ENCODE peak calls at places on chromosomes 2 and 18, in eight cellular contexts. W is CD4-positive, alpha-beta memory T cell; I is IMR-90; R is thyroid gland; Z is pancreas; U is cardiac muscle cell; H is Peyer's patch; B is ovary. K is an unnamed sample.

GRCh38 chr2:163077241-163077640 is 238.7 kb upstream of the KCNH7 start:
- DNase-seq in I (no peak), U (no peak), H (no peak), R (no peak), W (no peak), B (no peak), Z (no peak), K (no peak)

GRCh38 chr2:138512672-138513071 is 11.1 kb downstream of the SPOPL start:
- DNase-seq in B (no peak), R (no peak), W (no peak), I (peak; percentile 28), Z (no peak), U (no peak), H (no peak), K (no peak)

GRCh38 chr2:50712569-50712968 is 319.4 kb downstream of the NRXN1 start:
- DNase-seq in H (no peak), B (no peak), I (no peak), R (no peak), Z (no peak), W (no peak), U (no peak), K (no peak)

GRCh38 chr18:79940126-79940813 is 11.2 kb downstream of the SLC66A2 start:
- DNase-seq in B (peak; percentile 5), R (no peak), Z (no peak), I (no peak), H (no peak), U (no peak), W (no peak), K (no peak)

GRCh38 chr2:218075975-218076811 is 7.1 kb downstream of the RUFY4 start:
- DNase-seq in U (no peak), B (no peak), W (no peak), R (no peak), I (no peak), Z (no peak), H (no peak), K (no peak)

GRCh38 chr2:4516362-4516761 is 813.0 kb downstream of the DCDC2C start:
- DNase-seq in I (no peak), B (no peak), U (no peak), R (no peak), W (no peak), Z (no peak), H (no peak), K (no peak)

GRCh38 chr18:50659091-50660003 is 99.5 kb downstream of the MAPK4 start:
- DNase-seq in B (no peak), W (no peak), U (peak; percentile 90), H (no peak), I (peak; percentile 5), Z (no peak), R (peak; percentile 54), K (no peak)

GRCh38 chr2:190216829-190217228 is 102.8 kb downstream of the HIBCH start:
- DNase-seq in R (peak; percentile 69), W (no peak), B (peak; percentile 9), Z (peak; percentile 80), I (no peak), U (peak; percentile 3), H (no peak), K (no peak)

GRCh38 chr18:6414118-6414722 is 491 bp downstream of the L3MBTL4 start:
- DNase-seq in I (no peak), H (peak; percentile 40), R (peak; percentile 86), W (no peak), U (peak; percentile 23), Z (peak; percentile 88), B (peak; percentile 78), K (peak; percentile 35)

GRCh38 chr2:151996243-151997003 is 102.4 kb downstream of the CACNB4 start:
- DNase-seq in U (no peak), H (no peak), Z (no peak), I (no peak), W (no peak), R (peak; percentile 29), B (no peak), K (no peak)

GRCh38 chr18:55250729-55251128 is 291.5 kb upstream of the CCDC68 start:
- DNase-seq in W (no peak), I (peak; percentile 69), U (no peak), H (no peak), Z (no peak), R (no peak), B (no peak), K (no peak)

GRCh38 chr2:143140864-143141637 is 11.8 kb downstream of the ARHGAP15 start:
- DNase-seq in H (no peak), Z (no peak), W (no peak), B (no peak), I (no peak), R (no peak), U (no peak), K (no peak)

GRCh38 chr2:66575625-66576371 is 140.9 kb downstream of the MEIS1 start:
- DNase-seq in H (no peak), W (no peak), B (peak; percentile 71), R (no peak), U (peak; percentile 54), Z (peak; percentile 79), I (peak; percentile 70), K (no peak)

GRCh38 chr18:38790786-38791185 is 1225.2 kb upstream of the CELF4 start:
- DNase-seq in B (no peak), W (no peak), Z (no peak), R (no peak), H (no peak), I (no peak), U (no peak), K (no peak)

GRCh38 chr18:3520230-3521085 is 70.5 kb downstream of the TGIF1 start:
- DNase-seq in W (no peak), H (no peak), I (no peak), U (no peak), Z (no peak), R (no peak), B (no peak), K (no peak)

GRCh38 chr2:11873766-11874165 is 127.3 kb downstream of the LPIN1 start:
- DNase-seq in B (no peak), Z (no peak), R (no peak), I (peak; percentile 50), H (no peak), W (no peak), U (peak; percentile 68), K (no peak)

GRCh38 chr18:50099725-50100414 is 95.1 kb downstream of the MYO5B start:
- DNase-seq in U (no peak), R (no peak), B (no peak), Z (no peak), H (no peak), W (no peak), I (peak; percentile 25), K (no peak)

GRCh38 chr2:196962325-196962724 is 35.8 kb upstream of the PGAP1 start:
- DNase-seq in Z (no peak), B (no peak), I (no peak), U (no peak), W (no peak), R (no peak), H (no peak), K (no peak)

GRCh38 chr2:167640096-167640495 is 607.3 kb downstream of the STK39 start:
- DNase-seq in U (no peak), I (no peak), Z (no peak), W (no peak), B (no peak), H (no peak), R (no peak), K (no peak)

GRCh38 chr18:61901334-61901986 is 8.7 kb upstream of the RNF152 start:
- DNase-seq in H (no peak), W (peak; percentile 49), B (no peak), I (peak; percentile 53), R (peak; percentile 53), Z (no peak), U (peak; percentile 72), K (no peak)

GRCh38 chr2:85611217-85611704 is 605 bp downstream of the C2orf68 start:
- DNase-seq in R (no peak), U (no peak), Z (no peak), I (no peak), B (no peak), W (no peak), H (no peak), K (no peak)

GRCh38 chr2:85611705-85612587 is at the start of gene C2orf68:
- DNase-seq in Z (peak; percentile 95), H (peak; percentile 89), I (peak; percentile 79), R (peak; percentile 93), U (peak; percentile 89), B (peak; percentile 89), W (peak; percentile 77), K (peak; percentile 92)

GRCh38 chr2:85613717-85614515 is 2.0 kb upstream of the C2orf68 start:
- DNase-seq in U (no peak), R (no peak), I (no peak), W (no peak), Z (peak; percentile 13), B (no peak), H (no peak), K (no peak)

GRCh38 chr2:85619617-85620016 is 3.6 kb downstream of the USP39 start:
- DNase-seq in B (no peak), I (no peak), W (no peak), R (no peak), U (no peak), H (no peak), Z (peak; percentile 8), K (no peak)

GRCh38 chr2:85615413-85615728 is 615 bp upstream of the USP39 start:
- DNase-seq in I (no peak), U (no peak), B (no peak), W (no peak), Z (peak; percentile 39), R (no peak), H (no peak), K (no peak)
- H3K27ac ChIP-seq in I (no peak overlapping the region), U (peak overlapping the region; percentile 85), B (no peak overlapping the region), W (no peak overlapping the region), Z (peak overlapping the region; percentile 69), R (no peak overlapping the region), H (peak overlapping the region; percentile 77), K (peak overlapping the region; percentile 88)

GRCh38 chr18:34932792-34933466 is 108.3 kb upstream of the MAPRE2 start:
- DNase-seq in W (no peak), H (no peak), Z (no peak), U (no peak), R (no peak), B (no peak), I (no peak), K (no peak)
- H3K27ac ChIP-seq in W (no peak overlapping the region), H (no peak overlapping the region), Z (no peak overlapping the region), U (no peak overlapping the region), R (no peak overlapping the region), B (no peak overlapping the region), I (no peak overlapping the region), K (no peak overlapping the region)

GRCh38 chr2:240520974-240521350 is 36.8 kb downstream of the ANKMY1 start:
- DNase-seq in W (no peak), U (no peak), I (no peak), Z (peak; percentile 44), R (no peak), B (no peak), H (no peak), K (no peak)
- H3K27ac ChIP-seq in W (no peak overlapping the region), U (no peak overlapping the region), I (no peak overlapping the region), Z (no peak overlapping the region), R (no peak overlapping the region), B (no peak overlapping the region), H (no peak overlapping the region), K (no peak overlapping the region)

DNA sequence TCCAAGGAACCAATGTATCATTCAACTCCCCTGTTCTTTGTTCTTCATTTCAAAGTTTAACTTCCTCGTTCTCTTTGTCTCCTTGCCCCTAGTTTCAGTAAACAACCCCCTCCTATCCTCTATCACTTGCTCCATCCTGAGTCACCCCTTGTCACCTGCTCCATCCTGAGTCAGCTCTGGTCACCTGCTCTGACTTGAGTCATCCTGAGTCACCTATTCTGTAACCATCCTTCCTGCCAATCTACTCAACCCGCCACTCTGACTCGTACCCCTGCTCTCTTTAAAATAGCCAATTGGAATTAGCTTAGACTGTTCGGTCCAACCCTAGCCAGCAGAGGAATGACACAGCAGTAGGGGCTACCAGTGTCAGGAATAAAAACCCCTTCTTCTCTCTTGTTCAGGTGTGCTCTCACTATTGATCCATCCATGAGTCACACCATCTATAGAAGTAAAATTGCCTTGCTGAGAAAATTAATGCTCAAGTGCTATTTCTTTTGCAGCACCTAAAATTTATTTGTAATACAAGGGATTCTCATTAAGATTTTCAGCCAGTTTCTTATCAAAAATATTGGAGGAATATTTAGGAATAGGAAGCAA is 326.8 kb downstream of the AKAIN1 start:
- DNase-seq in W (no peak), I (no peak), R (no peak), B (no peak), H (no peak), U (no peak), Z (no peak), K (no peak)
- H3K27ac ChIP-seq in W (no peak overlapping the region), I (no peak overlapping the region), R (no peak overlapping the region), B (no peak overlapping the region), H (no peak overlapping the region), U (no peak overlapping the region), Z (no peak overlapping the region), K (no peak overlapping the region)

K was measured in dorsolateral prefrontal cortex.